ENCODE peak calls at places on chromosome 7, in six cellular contexts. S is activated CD4-positive, alpha-beta T cell treated with anti-CD3 and anti-CD28 coated beads, Interleukin-2, amount 50 U/mL, for 48 hours; P is activated T-helper 1 cell treated with Interleukin-2 at 50 U/mL for 16 hours; Y is foreskin fibroblast; F is EH; X is RCC 7860. M is an unnamed sample.

GRCh38 chr7:132526111-132526741 is 50.0 kb downstream of the PLXNA4 start:
- DNase-seq in Y (no peak), P (no peak), S (peak; percentile 57), F (no peak), X (no peak), M (no peak)

GRCh38 chr7:116354546-116355422 is 144.4 kb downstream of the TES start:
- DNase-seq in F (peak; percentile 99), S (no peak), X (peak; percentile 99), Y (peak; percentile 91), P (no peak), M (no peak)

GRCh38 chr7:88309845-88310244 is 3.2 kb upstream of the STEAP4 start:
- DNase-seq in P (no peak), X (no peak), F (no peak), S (no peak), Y (peak; percentile 17), M (no peak)

GRCh38 chr7:129569811-129570215 is 41.7 kb upstream of the NRF1 start:
- DNase-seq in S (no peak), Y (peak; percentile 93), X (peak; percentile 94), P (no peak), F (peak; percentile 93), M (no peak)

GRCh38 chr7:51141451-51141971 is 175.1 kb downstream of the COBL start:
- DNase-seq in S (no peak), Y (peak; percentile 60), F (peak; percentile 53), X (peak; percentile 10), P (no peak), M (peak; percentile 56)

GRCh38 chr7:72268090-72268489 is 144.0 kb downstream of the CALN1 start:
- DNase-seq in S (no peak), Y (no peak), P (no peak), X (no peak), F (no peak), M (peak; percentile 15)

GRCh38 chr7:101363734-101364374 is 1.2 kb downstream of the COL26A1 start:
- DNase-seq in P (peak; percentile 52), Y (peak; percentile 86), S (peak; percentile 77), F (peak; percentile 70), X (no peak), M (peak; percentile 97)

GRCh38 chr7:99835189-99835588 is 7.4 kb downstream of the CYP3A43 start:
- DNase-seq in X (no peak), Y (no peak), P (no peak), S (no peak), F (no peak), M (no peak)

GRCh38 chr7:71303566-71303965 is 171.6 kb downstream of the GALNT17 start:
- DNase-seq in S (no peak), X (no peak), F (no peak), P (no peak), Y (no peak), M (no peak)

GRCh38 chr7:5001911-5002310 is 42.9 kb upstream of the MMD2 start:
- DNase-seq in Y (no peak), X (no peak), F (no peak), P (no peak), S (no peak), M (no peak)

GRCh38 chr7:121202834-121203233 is 126.0 kb upstream of the WNT16 start:
- DNase-seq in P (no peak), Y (peak; percentile 36), X (no peak), F (peak; percentile 13), S (no peak), M (no peak)